ENCODE peak calls at places on chromosomes 5 and 9, in four cellular contexts. One of them, this sample, is unnamed.

GRCh38 chr9:105994970-105995369 is 300.6 kb downstream of the TMEM38B start:
- DNase-seq in RWPE2: no peak
- DNase-seq in progenitor cell of endocrine pancreas: no peak
- DNase-seq in lower lobe of right lung: no peak
- DNase-seq in this sample: no peak

GRCh38 chr5:150538007-150538917 is 30.3 kb downstream of the NDST1 start:
- DNase-seq in progenitor cell of endocrine pancreas: no peak
- DNase-seq in RWPE2: no peak
- DNase-seq in lower lobe of right lung: no peak
- DNase-seq in this sample: no peak

GRCh38 chr9:113187935-113188595 is 33.0 kb downstream of the FKBP15 start:
- DNase-seq in RWPE2: peak
- DNase-seq in progenitor cell of endocrine pancreas: no peak
- DNase-seq in lower lobe of right lung: peak
- DNase-seq in this sample: no peak

GRCh38 chr5:168324864-168325615 is 33.6 kb downstream of the WWC1 start:
- DNase-seq in progenitor cell of endocrine pancreas: no peak
- DNase-seq in lower lobe of right lung: no peak
- DNase-seq in RWPE2: peak
- DNase-seq in this sample: no peak

GRCh38 chr9:95912773-95913172 is 37.3 kb downstream of the ERCC6L2 start:
- DNase-seq in lower lobe of right lung: no peak
- DNase-seq in progenitor cell of endocrine pancreas: no peak
- DNase-seq in RWPE2: no peak
- DNase-seq in this sample: no peak

GRCh38 chr9:35172878-35173277 is 11.1 kb downstream of the UNC13B start:
- DNase-seq in RWPE2: no peak
- DNase-seq in lower lobe of right lung: no peak
- DNase-seq in progenitor cell of endocrine pancreas: no peak
- DNase-seq in this sample: no peak

GRCh38 chr9:112532427-112532826 is 45.8 kb downstream of the KIAA1958 start:
- DNase-seq in lower lobe of right lung: no peak
- DNase-seq in RWPE2: no peak
- DNase-seq in progenitor cell of endocrine pancreas: no peak
- DNase-seq in this sample: no peak

GRCh38 chr9:93114169-93114983 is 18.4 kb downstream of the CARD19 start:
- DNase-seq in RWPE2: peak
- DNase-seq in progenitor cell of endocrine pancreas: no peak
- DNase-seq in lower lobe of right lung: peak
- DNase-seq in this sample: peak

GRCh38 chr9:128340691-128341434 is 536 bp downstream of the SLC27A4 start:
- DNase-seq in progenitor cell of endocrine pancreas: no peak
- DNase-seq in RWPE2: no peak
- DNase-seq in lower lobe of right lung: no peak
- DNase-seq in this sample: no peak

GRCh38 chr9:131997779-131998178 is 81.9 kb downstream of the MED27 start:
- DNase-seq in lower lobe of right lung: no peak
- DNase-seq in progenitor cell of endocrine pancreas: no peak
- DNase-seq in RWPE2: no peak
- DNase-seq in this sample: no peak

GRCh38 chr9:91771864-91772263 is 178.2 kb downstream of the ROR2 start:
- DNase-seq in RWPE2: no peak
- DNase-seq in progenitor cell of endocrine pancreas: no peak
- DNase-seq in lower lobe of right lung: no peak
- DNase-seq in this sample: no peak

GRCh38 chr9:34124923-34125322 is 1.6 kb downstream of the DCAF12 start:
- DNase-seq in lower lobe of right lung: no peak
- DNase-seq in progenitor cell of endocrine pancreas: no peak
- DNase-seq in RWPE2: no peak
- DNase-seq in this sample: no peak

GRCh38 chr5:172795401-172795977 is 24.5 kb upstream of the DUSP1 start:
- DNase-seq in RWPE2: no peak
- DNase-seq in lower lobe of right lung: peak
- DNase-seq in progenitor cell of endocrine pancreas: no peak
- DNase-seq in this sample: no peak

GRCh38 chr9:124279531-124280175 is 21.9 kb downstream of the NEK6 start:
- DNase-seq in lower lobe of right lung: no peak
- DNase-seq in RWPE2: no peak
- DNase-seq in progenitor cell of endocrine pancreas: no peak
- DNase-seq in this sample: no peak

GRCh38 chr9:128940271-128940921 is 7.0 kb downstream of the DOLK start:
- DNase-seq in progenitor cell of endocrine pancreas: no peak
- DNase-seq in RWPE2: peak
- DNase-seq in lower lobe of right lung: peak
- DNase-seq in this sample: no peak

GRCh38 chr9:61666849-61667371 is 477.1 kb downstream of the SPATA31A7 start:
- DNase-seq in progenitor cell of endocrine pancreas: no peak
- DNase-seq in RWPE2: no peak
- DNase-seq in lower lobe of right lung: no peak
- DNase-seq in this sample: peak

GRCh38 chr9:76887003-76887821 is 18.7 kb downstream of the PRUNE2 start:
- DNase-seq in progenitor cell of endocrine pancreas: no peak
- DNase-seq in lower lobe of right lung: no peak
- DNase-seq in RWPE2: no peak
- DNase-seq in this sample: no peak

GRCh38 chr9:98575379-98576346 is 133.1 kb downstream of the GABBR2 start:
- DNase-seq in progenitor cell of endocrine pancreas: no peak
- DNase-seq in RWPE2: peak
- DNase-seq in lower lobe of right lung: no peak
- DNase-seq in this sample: no peak

GRCh38 chr5:55993013-55993412 is 1.8 kb downstream of the IL6ST start:
- DNase-seq in RWPE2: no peak
- DNase-seq in progenitor cell of endocrine pancreas: no peak
- DNase-seq in lower lobe of right lung: no peak
- DNase-seq in this sample: no peak

GRCh38 chr9:32783168-32783891 is at the start of gene TMEM215:
- DNase-seq in RWPE2: no peak
- DNase-seq in progenitor cell of endocrine pancreas: peak
- DNase-seq in lower lobe of right lung: peak
- DNase-seq in this sample: peak

GRCh38 chr9:116358251-116358650 is 204.7 kb downstream of the PAPPA start:
- DNase-seq in lower lobe of right lung: no peak
- DNase-seq in RWPE2: no peak
- DNase-seq in progenitor cell of endocrine pancreas: no peak
- DNase-seq in this sample: no peak

GRCh38 chr9:99093492-99093791 is 11.5 kb upstream of the TGFBR1 start:
- DNase-seq in RWPE2: no peak
- DNase-seq in progenitor cell of endocrine pancreas: no peak
- DNase-seq in lower lobe of right lung: no peak
- DNase-seq in this sample: no peak

GRCh38 chr5:154817815-154818214 is 32.6 kb downstream of the FAXDC2 start:
- DNase-seq in RWPE2: no peak
- DNase-seq in lower lobe of right lung: no peak
- DNase-seq in progenitor cell of endocrine pancreas: no peak
- DNase-seq in this sample: no peak

GRCh38 chr5:158198636-158199035 is 339.7 kb upstream of the CLINT1 start:
- DNase-seq in lower lobe of right lung: no peak
- DNase-seq in RWPE2: no peak
- DNase-seq in progenitor cell of endocrine pancreas: no peak
- DNase-seq in this sample: no peak

GRCh38 chr5:95066048-95066447 is 218.8 kb downstream of the MCTP1 start:
- DNase-seq in lower lobe of right lung: no peak
- DNase-seq in progenitor cell of endocrine pancreas: no peak
- DNase-seq in RWPE2: no peak
- DNase-seq in this sample: no peak

GRCh38 chr5:155850411-155850810 is 476.6 kb upstream of the SGCD start:
- DNase-seq in RWPE2: no peak
- DNase-seq in lower lobe of right lung: no peak
- DNase-seq in progenitor cell of endocrine pancreas: no peak
- DNase-seq in this sample: no peak

GRCh38 chr9:4661165-4662095 is 664 bp upstream of the PLPP6 start:
- DNase-seq in RWPE2: no peak
- DNase-seq in lower lobe of right lung: no peak
- DNase-seq in progenitor cell of endocrine pancreas: no peak
- DNase-seq in this sample: no peak

GRCh38 chr5:159619826-159620225 is 289.5 kb upstream of the IL12B start:
- DNase-seq in progenitor cell of endocrine pancreas: no peak
- DNase-seq in RWPE2: no peak
- DNase-seq in lower lobe of right lung: no peak
- DNase-seq in this sample: no peak

GRCh38 chr5:132011561-132012384 is at the start of gene ACSL6:
- DNase-seq in progenitor cell of endocrine pancreas: no peak
- DNase-seq in RWPE2: peak
- DNase-seq in lower lobe of right lung: peak
- DNase-seq in this sample: peak

GRCh38 chr5:141957367-141957993 is 522 bp downstream of the PCDH12 start:
- DNase-seq in lower lobe of right lung: no peak
- DNase-seq in progenitor cell of endocrine pancreas: no peak
- DNase-seq in RWPE2: no peak
- DNase-seq in this sample: no peak

GRCh38 chr5:157371655-157372471 is 88.2 kb upstream of the NIPAL4 start:
- DNase-seq in RWPE2: no peak
- DNase-seq in progenitor cell of endocrine pancreas: no peak
- DNase-seq in lower lobe of right lung: no peak
- DNase-seq in this sample: no peak

GRCh38 chr5:35771321-35771720 is 85.4 kb upstream of the IL7R start:
- DNase-seq in RWPE2: peak
- DNase-seq in progenitor cell of endocrine pancreas: no peak
- DNase-seq in lower lobe of right lung: no peak
- DNase-seq in this sample: no peak

DNA sequence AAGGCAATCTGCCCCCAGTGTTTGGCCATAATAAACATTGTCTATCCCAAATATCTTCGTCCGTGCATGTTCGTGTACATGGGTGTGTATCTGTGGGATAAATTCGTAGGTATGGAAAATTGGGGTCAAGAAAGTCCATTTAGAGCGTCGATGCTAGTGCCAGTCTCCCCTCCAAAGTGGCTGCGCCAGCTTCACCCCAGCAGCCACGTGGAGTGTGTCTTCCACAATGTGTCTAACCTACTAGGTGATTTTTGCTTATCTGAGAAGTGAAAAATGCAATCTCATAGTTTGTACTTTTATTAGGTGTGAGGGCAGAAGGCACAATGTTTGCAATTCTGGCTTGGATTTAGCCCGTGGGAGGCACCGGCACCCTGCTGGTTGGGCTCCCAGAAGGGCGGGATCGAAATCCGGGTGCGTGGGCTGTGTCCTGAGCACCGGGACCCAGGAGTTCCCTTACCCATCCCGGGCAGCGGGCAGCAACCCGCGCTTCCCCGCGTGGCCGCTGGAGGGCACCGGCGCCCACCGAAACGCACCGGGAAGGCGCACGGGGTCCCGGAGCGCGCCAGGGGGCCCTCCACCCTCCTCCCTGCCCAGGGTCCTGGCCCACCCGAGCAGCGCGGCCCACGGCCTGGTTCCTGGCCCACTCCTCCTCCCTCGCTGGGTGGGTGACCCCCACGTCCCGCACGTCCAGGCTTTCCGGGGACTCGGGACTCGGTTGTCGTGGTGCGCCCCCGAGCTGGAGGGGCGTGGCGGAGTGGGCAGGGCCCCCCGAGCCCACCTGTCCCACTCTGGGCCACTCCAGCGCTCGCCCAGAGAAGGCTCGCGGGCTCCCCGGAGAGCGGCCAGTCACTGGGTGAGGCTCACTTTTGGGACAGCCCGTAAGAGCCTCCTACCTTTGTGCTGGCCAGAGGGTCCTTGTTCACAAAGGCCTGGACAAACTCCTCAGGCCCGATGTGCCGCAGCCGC is 55.4 kb upstream of the RNF130 start:
- DNase-seq in RWPE2: no peak
- DNase-seq in progenitor cell of endocrine pancreas: peak
- DNase-seq in lower lobe of right lung: no peak
- DNase-seq in this sample: no peak
- TF ChIP-seq CTCF in RWPE2: peak
- TF ChIP-seq CTCF in progenitor cell of endocrine pancreas: peak
- TF ChIP-seq CTCF in lower lobe of right lung: peak
- TF ChIP-seq CTCF in this sample: peak

DNA sequence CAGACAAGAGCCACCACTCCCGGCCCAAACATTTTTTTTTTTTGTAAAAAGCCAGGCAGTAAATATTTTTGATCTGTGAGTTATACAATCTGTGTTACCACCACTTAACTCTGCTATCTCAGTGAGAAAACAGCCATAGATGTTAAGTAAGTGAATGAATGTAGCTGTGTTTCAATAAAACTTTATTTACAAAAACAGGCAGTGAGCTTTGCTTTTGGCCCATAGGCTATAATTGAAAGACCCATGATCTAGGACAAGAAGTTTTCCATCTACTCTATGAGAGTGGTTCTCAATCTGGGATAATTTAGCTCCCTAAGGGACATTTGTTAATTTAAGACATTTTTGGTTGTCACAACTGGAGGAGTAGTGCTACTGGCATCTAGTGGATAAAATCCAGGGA is 91.0 kb downstream of the TMC1 start:
- DNase-seq in lower lobe of right lung: no peak
- DNase-seq in progenitor cell of endocrine pancreas: no peak
- DNase-seq in RWPE2: no peak
- DNase-seq in this sample: no peak
- TF ChIP-seq CTCF in lower lobe of right lung: no peak
- TF ChIP-seq CTCF in progenitor cell of endocrine pancreas: no peak
- TF ChIP-seq CTCF in RWPE2: no peak
- TF ChIP-seq CTCF in this sample: peak

GRCh38 chr5:663436-664342 is 29.5 kb downstream of the TPPP start:
- DNase-seq in progenitor cell of endocrine pancreas: no peak
- DNase-seq in RWPE2: peak
- DNase-seq in lower lobe of right lung: peak
- DNase-seq in this sample: peak
- TF ChIP-seq CTCF in progenitor cell of endocrine pancreas: no peak
- TF ChIP-seq CTCF in RWPE2: no peak
- TF ChIP-seq CTCF in lower lobe of right lung: no peak
- TF ChIP-seq CTCF in this sample: no peak

GRCh38 chr5:322281-322941 is 897 bp downstream of the AHRR start:
- DNase-seq in progenitor cell of endocrine pancreas: no peak
- DNase-seq in RWPE2: no peak
- DNase-seq in lower lobe of right lung: no peak
- DNase-seq in this sample: peak

GRCh38 chr5:320524-321232 is 836 bp upstream of the AHRR start:
- DNase-seq in progenitor cell of endocrine pancreas: no peak
- DNase-seq in RWPE2: peak
- DNase-seq in lower lobe of right lung: no peak
- DNase-seq in this sample: peak

GRCh38 chr5:322942-323879 is 1.7 kb downstream of the AHRR start:
- DNase-seq in lower lobe of right lung: no peak
- DNase-seq in progenitor cell of endocrine pancreas: no peak
- DNase-seq in RWPE2: peak
- DNase-seq in this sample: peak

GRCh38 chr5:321233-321725 is at the start of gene AHRR:
- DNase-seq in lower lobe of right lung: peak
- DNase-seq in RWPE2: peak
- DNase-seq in progenitor cell of endocrine pancreas: peak
- DNase-seq in this sample: no peak

DNA sequence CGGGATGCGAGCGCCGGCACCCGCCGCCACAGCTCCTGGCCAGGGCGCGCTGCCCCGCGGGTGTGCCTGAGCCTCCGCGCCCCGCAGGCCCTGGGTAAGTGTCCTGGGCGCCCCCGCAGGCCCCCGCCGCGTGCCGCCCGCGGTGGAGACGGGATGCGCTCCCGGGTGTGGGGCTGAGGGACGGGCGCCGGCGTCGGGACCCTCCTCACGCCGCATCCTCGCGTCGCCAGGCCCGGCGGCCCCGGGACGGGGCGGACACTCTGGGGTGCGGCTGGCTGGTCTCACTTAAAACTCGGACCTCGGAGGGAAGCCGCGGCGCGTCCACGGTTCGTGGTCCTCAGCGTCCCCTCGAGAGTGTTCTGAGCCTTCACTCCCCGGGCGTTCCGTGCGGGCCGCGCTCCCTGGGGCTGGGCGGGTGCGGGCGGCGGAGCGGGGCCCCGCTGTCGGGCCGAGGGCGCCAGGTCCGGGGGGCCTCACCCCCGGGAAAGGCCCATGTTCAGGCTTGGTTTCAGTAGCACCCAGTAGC is 275 bp downstream of the AHRR start:
- DNase-seq in progenitor cell of endocrine pancreas: no peak
- DNase-seq in lower lobe of right lung: no peak
- DNase-seq in RWPE2: peak
- DNase-seq in this sample: peak
- TF ChIP-seq CTCF in progenitor cell of endocrine pancreas: no peak
- TF ChIP-seq CTCF in lower lobe of right lung: no peak
- TF ChIP-seq CTCF in RWPE2: peak
- TF ChIP-seq CTCF in this sample: peak

This sample was measured in chondrocyte.